ENCODE peak calls at places on chromosomes 12 and 14, in ten cellular contexts. N, A, Q, L, R, S, X, U, M and Z are unnamed samples.

GRCh38 chr12:50258167-50258551 is 25.2 kb downstream of the LIMA1 start:
- DNase-seq in N (no peak), A (no peak), Q (peak), L (no peak), R (no peak), S (no peak), X (no peak), U (no peak), M (no peak), Z (peak)

GRCh38 chr14:94113073-94113472 is 2.5 kb downstream of the IFI27 start:
- DNase-seq in N (no peak), A (no peak), Q (no peak), L (no peak), R (no peak), S (no peak), X (no peak), U (no peak), M (no peak), Z (no peak)

GRCh38 chr14:100904307-100905019 is 941 bp upstream of the RTL1 start:
- DNase-seq in N (no peak), A (peak), Q (peak), L (no peak), R (no peak), S (peak), X (peak), U (no peak), M (peak), Z (no peak)

GRCh38 chr14:58865520-58866281 is 227.9 kb downstream of the DACT1 start:
- DNase-seq in N (no peak), A (peak), Q (peak), L (peak), R (no peak), S (no peak), X (no peak), U (peak), M (no peak), Z (peak)

GRCh38 chr12:131901431-131902331 is 7.3 kb downstream of the ULK1 start:
- DNase-seq in N (no peak), A (no peak), Q (no peak), L (no peak), R (no peak), S (no peak), X (no peak), U (no peak), M (no peak), Z (peak)

GRCh38 chr12:104414581-104415305 is 42.0 kb upstream of the CHST11 start:
- DNase-seq in N (peak), A (no peak), Q (no peak), L (no peak), R (no peak), S (no peak), X (peak), U (no peak), M (no peak), Z (no peak)

GRCh38 chr12:2009623-2010022 is 5.4 kb upstream of the DCP1B start:
- DNase-seq in N (no peak), A (no peak), Q (no peak), L (no peak), R (peak), S (no peak), X (peak), U (peak), M (no peak), Z (no peak)

GRCh38 chr14:32190713-32191112 is 11.1 kb upstream of the RNU6-7 start:
- DNase-seq in N (no peak), A (no peak), Q (no peak), L (no peak), R (no peak), S (no peak), X (no peak), U (no peak), M (no peak), Z (no peak)

GRCh38 chr12:29283969-29284368 is 97.0 kb downstream of the ERGIC2 start:
- DNase-seq in N (no peak), A (no peak), Q (peak), L (peak), R (no peak), S (no peak), X (no peak), U (peak), M (no peak), Z (no peak)

GRCh38 chr12:123763093-123763492 is 992 bp downstream of the DNAH10 start:
- DNase-seq in N (no peak), A (no peak), Q (no peak), L (no peak), R (no peak), S (peak), X (peak), U (no peak), M (no peak), Z (no peak)

GRCh38 chr12:10293151-10293550 is 14.5 kb upstream of the KLRD1 start:
- DNase-seq in N (no peak), A (no peak), Q (no peak), L (no peak), R (no peak), S (no peak), X (no peak), U (no peak), M (no peak), Z (no peak)

GRCh38 chr14:50797250-50798047 is 33.5 kb downstream of the NIN start:
- DNase-seq in N (no peak), A (no peak), Q (no peak), L (peak), R (no peak), S (no peak), X (no peak), U (no peak), M (no peak), Z (no peak)

GRCh38 chr14:78683206-78683605 is 513.0 kb downstream of the NRXN3 start:
- DNase-seq in N (no peak), A (no peak), Q (no peak), L (no peak), R (no peak), S (no peak), X (no peak), U (no peak), M (no peak), Z (no peak)

GRCh38 chr12:27220057-27220987 is 23.8 kb upstream of the STK38L start:
- DNase-seq in N (no peak), A (no peak), Q (peak), L (peak), R (no peak), S (no peak), X (no peak), U (peak), M (no peak), Z (no peak)

GRCh38 chr12:107330901-107331431 is 237.6 kb upstream of the CRY1 start:
- DNase-seq in N (no peak), A (no peak), Q (no peak), L (no peak), R (no peak), S (no peak), X (no peak), U (no peak), M (no peak), Z (no peak)

GRCh38 chr12:63802012-63802608 is 22.4 kb downstream of the RXYLT1 start:
- DNase-seq in N (no peak), A (peak), Q (peak), L (peak), R (no peak), S (no peak), X (peak), U (peak), M (no peak), Z (peak)

GRCh38 chr12:80195143-80195726 is 95.9 kb downstream of the OTOGL start:
- DNase-seq in N (peak), A (peak), Q (peak), L (peak), R (peak), S (no peak), X (peak), U (peak), M (peak), Z (peak)

GRCh38 chr12:99810718-99811593 is 163.4 kb downstream of the GARIN6 start:
- DNase-seq in N (peak), A (peak), Q (peak), L (peak), R (peak), S (no peak), X (peak), U (peak), M (no peak), Z (peak)

GRCh38 chr14:78131616-78132015 is 38.6 kb upstream of the NRXN3 start:
- DNase-seq in N (no peak), A (no peak), Q (no peak), L (no peak), R (no peak), S (no peak), X (no peak), U (no peak), M (no peak), Z (no peak)

GRCh38 chr14:28830115-28830534 is 63.5 kb downstream of the FOXG1 start:
- DNase-seq in N (no peak), A (no peak), Q (no peak), L (no peak), R (no peak), S (no peak), X (no peak), U (no peak), M (no peak), Z (no peak)

GRCh38 chr12:3215410-3215975 is 138.3 kb downstream of the TSPAN9 start:
- DNase-seq in N (no peak), A (no peak), Q (no peak), L (no peak), R (no peak), S (no peak), X (no peak), U (no peak), M (no peak), Z (no peak)

GRCh38 chr12:76033116-76034001 is 1.8 kb upstream of the PHLDA1 start:
- DNase-seq in N (no peak), A (no peak), Q (peak), L (peak), R (no peak), S (no peak), X (peak), U (peak), M (no peak), Z (peak)
- H3K4me3 ChIP-seq in N (peak), A (peak), Q (peak), L (peak), R (peak), S (peak), X (peak), U (peak), M (peak), Z (peak)

DNA sequence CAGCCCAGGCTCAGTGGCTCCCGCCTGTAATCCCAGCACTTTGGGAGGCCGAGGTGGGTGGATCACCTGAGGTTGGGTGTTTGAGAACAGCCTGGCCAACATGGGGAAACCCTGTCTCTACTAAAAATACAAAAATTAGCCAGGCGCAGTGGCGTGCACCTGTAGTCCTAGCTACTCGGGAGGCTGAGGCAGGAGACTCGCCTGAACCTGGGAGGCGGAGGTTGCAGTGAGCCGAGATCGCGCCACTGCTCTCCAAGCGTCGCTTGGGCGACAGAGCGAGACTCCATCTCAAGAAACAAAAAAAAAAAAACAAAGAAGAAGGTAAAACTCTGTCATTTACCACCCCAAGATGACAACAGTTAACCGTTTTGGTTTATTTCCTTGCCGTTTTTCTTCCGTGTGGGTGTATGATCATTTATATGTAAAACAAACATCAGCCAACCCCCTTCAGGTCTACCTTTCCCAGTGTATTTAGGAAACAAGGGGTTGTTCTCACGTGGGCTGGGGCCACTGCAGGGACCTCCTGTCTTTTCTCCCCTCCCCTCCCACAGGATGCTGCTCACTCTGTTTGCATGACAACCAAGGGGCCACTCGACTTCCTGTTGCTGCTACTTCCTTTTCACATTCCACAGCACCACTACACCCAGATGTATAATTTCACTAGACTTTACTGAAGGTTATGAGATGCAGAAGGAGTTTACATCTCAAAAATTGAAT is 13.6 kb downstream of the TTC9 start:
- DNase-seq in N (no peak), A (no peak), Q (no peak), L (no peak), R (no peak), S (peak), X (peak), U (no peak), M (no peak), Z (no peak)
- H2AFZ ChIP-seq in N (no peak), A (no peak), Q (no peak), L (no peak), R (no peak), S (no peak), X (no peak), U (no peak), M (peak), Z (no peak)

DNA sequence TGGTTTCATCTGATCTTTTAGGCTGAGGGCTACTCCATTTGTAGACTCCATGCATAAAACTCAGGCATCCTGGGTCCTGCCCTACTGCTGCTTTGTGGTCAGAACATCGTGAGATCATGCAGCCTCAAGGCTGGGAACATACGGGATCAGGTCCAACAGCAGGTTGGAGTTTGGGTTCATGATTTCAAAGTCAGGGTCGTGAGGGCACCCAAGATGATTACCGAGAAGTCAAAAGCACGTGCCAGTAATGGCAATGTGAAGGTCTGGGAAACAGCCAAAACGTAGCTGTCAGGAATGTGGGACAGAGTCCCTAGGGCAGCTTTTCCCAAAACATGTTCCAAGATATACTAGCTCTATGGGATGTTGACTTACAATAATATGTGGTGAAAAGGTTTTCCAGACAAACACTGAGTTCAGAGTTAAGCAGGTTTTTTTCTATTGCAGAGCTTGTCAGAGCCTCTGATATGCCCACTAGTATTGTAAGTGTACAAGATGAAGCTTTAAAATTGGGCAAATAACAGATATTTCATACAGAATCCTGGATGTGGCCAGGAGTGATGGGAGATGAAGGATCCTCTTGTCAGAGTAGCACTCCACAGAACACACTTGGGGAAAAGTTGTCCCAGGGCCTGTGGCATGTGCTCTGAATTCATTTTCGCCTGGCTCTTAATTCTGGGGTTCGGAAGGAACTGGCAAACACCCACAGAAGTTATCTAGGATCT is 130.2 kb upstream of the DNM1L start:
- DNase-seq in N (no peak), A (no peak), Q (peak), L (peak), R (no peak), S (peak), X (no peak), U (peak), M (no peak), Z (peak)
- H3K4me3 ChIP-seq in N (no peak), A (no peak), Q (no peak), L (no peak), R (no peak), S (no peak), X (no peak), U (no peak), M (no peak), Z (no peak)

DNA sequence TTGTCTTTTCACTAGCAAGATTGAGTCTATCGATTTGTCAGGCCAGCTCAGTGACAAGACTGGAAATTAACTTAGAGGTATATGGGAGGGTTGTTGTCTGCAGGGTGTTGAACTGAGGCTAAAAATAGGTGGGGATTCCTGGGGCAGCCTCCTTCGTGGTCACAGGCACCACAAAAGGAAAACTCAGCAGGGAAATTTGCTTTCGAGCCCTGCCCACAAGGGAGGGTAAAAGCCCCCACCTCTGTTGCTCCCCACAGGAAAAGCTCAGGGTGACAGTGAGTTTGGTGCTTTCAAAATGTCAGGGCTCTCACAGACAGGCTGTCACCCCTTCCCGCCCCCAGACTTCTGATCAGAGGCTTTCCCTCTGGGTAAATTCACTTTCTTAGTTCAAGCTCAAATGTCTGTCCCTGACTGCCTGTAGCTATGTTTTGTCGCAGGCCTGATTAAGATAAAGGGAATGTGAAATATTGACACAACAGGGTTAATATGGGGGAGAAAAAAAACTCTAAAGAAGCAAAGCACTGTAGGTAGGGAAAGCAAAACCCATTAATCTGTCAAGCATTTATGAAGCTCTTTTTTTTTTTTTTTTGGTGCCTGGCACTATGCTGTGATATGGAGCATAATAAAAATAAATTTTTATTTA is 11.7 kb upstream of the NFKBIA start:
- DNase-seq in N (no peak), A (no peak), Q (no peak), L (no peak), R (no peak), S (no peak), X (no peak), U (no peak), M (no peak), Z (no peak)
- H2AFZ ChIP-seq in N (no peak), A (peak), Q (peak), L (peak), R (peak), S (peak), X (peak), U (peak), M (peak), Z (no peak)

GRCh38 chr14:105168496-105168978 is at the start of gene JAG2:
- DNase-seq in N (no peak), A (peak), Q (peak), L (no peak), R (no peak), S (no peak), X (peak), U (no peak), M (peak), Z (peak)
- H3K4me3 ChIP-seq in N (peak), A (peak), Q (no peak), L (peak), R (peak), S (peak), X (peak), U (no peak), M (peak), Z (peak)

GRCh38 chr12:31591308-31591901 is 469 bp upstream of the DENND5B start:
- DNase-seq in N (no peak), A (peak), Q (peak), L (no peak), R (no peak), S (no peak), X (peak), U (peak), M (no peak), Z (no peak)
- H2AFZ ChIP-seq in N (peak), A (peak), Q (peak), L (peak), R (peak), S (peak), X (peak), U (peak), M (peak), Z (peak)

DNA sequence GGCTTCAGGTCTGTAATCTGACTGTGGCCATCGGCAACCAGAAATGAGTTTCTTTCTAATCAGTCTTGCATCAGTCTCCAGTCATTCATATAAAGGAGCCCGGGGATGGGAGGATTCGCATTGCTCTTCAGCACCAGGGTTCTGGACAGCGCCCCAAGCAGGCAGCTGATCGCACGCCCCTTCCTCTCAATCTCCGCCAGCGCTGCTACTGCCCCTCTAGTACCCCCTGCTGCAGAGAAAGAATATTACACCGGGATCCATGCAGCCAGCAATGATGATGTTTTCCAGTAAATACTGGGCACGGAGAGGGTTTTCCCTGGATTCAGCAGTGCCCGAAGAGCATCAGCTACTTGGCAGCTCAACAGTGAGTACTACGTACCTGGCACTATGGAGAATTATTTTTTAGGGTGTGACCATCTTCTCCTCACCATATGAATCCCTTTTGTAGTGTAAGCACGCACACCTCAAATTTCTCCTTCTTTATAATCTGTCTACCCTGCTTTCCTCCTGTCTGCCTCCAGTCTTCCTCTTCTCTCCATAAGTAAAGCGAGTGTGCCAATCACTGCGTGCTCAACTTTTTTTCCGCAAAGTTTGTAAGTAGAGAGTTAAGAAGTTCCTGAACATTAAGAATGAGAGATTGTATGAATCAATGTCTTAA is at the start of gene TPH2:
- DNase-seq in N (peak), A (peak), Q (peak), L (peak), R (peak), S (peak), X (peak), U (peak), M (peak), Z (peak)
- H3K4me3 ChIP-seq in N (no peak), A (no peak), Q (no peak), L (no peak), R (no peak), S (no peak), X (no peak), U (no peak), M (no peak), Z (no peak)

GRCh38 chr12:59710964-59711363 is 115.1 kb downstream of the SLC16A7 start:
- DNase-seq in N (no peak), A (no peak), Q (no peak), L (no peak), R (no peak), S (no peak), X (no peak), U (no peak), M (no peak), Z (no peak)

GRCh38 chr12:59710004-59710628 is 114.3 kb downstream of the SLC16A7 start:
- DNase-seq in N (no peak), A (no peak), Q (no peak), L (no peak), R (no peak), S (no peak), X (no peak), U (no peak), M (no peak), Z (no peak)

GRCh38 chr12:59708059-59708458 is 112.2 kb downstream of the SLC16A7 start:
- DNase-seq in N (peak), A (no peak), Q (peak), L (peak), R (no peak), S (no peak), X (no peak), U (peak), M (no peak), Z (peak)

DNA sequence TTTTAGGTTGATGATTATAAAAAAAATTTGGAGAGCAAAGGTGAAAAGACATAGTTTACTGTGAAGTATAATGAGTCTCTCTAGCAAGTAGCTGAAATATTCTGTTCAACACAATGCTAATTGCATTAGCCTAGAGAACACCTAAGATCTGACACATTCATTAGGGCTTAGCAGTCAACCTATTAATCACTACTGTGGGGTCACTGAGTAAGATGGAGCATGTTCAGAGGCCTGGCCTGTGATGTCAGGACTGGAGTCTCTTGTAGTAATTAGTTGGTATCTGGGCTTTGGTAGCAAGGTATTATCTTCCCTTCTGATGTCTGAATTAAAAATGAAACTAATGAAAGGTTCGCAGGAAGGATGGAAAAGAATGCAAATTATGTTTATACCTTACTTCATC is 112.7 kb downstream of the SLC16A7 start:
- DNase-seq in N (no peak), A (no peak), Q (peak), L (peak), R (no peak), S (no peak), X (no peak), U (no peak), M (peak), Z (peak)
- H2AFZ ChIP-seq in N (no peak), A (no peak), Q (no peak), L (no peak), R (no peak), S (no peak), X (no peak), U (no peak), M (no peak), Z (no peak)